ENCODE peak calls at places on chromosome 6, in eight cellular contexts. Y, M, S, L, E, Q, G and F are unnamed samples.

GRCh38 chr6:151058021-151058733 is 181.6 kb upstream of the AKAP12 start:
- DNase-seq in E (no peak), G (peak), Y (no peak), M (no peak), S (no peak), L (no peak), Q (no peak), F (no peak)

GRCh38 chr6:84641076-84641475 is 123.3 kb downstream of the TBX18 start:
- DNase-seq in Y (no peak), M (no peak), G (no peak), L (no peak), Q (no peak), S (no peak), E (no peak), F (peak)

GRCh38 chr6:115131709-115132490 is 789.1 kb upstream of the HS3ST5 start:
- DNase-seq in Q (no peak), L (no peak), G (no peak), S (no peak), M (no peak), Y (no peak), E (no peak), F (no peak)

GRCh38 chr6:44035621-44036020 is 91.6 kb downstream of the MRPL14 start:
- DNase-seq in E (no peak), G (peak), S (no peak), Q (no peak), L (no peak), M (no peak), Y (no peak), F (no peak)

GRCh38 chr6:12776291-12776690 is 59.7 kb downstream of the PHACTR1 start:
- DNase-seq in E (no peak), L (no peak), S (no peak), Y (no peak), M (no peak), Q (no peak), G (no peak), F (no peak)

GRCh38 chr6:117956386-117956785 is 49.3 kb downstream of the SLC35F1 start:
- DNase-seq in M (no peak), L (no peak), E (no peak), Q (no peak), G (no peak), Y (peak), S (no peak), F (peak)

GRCh38 chr6:142867988-142868818 is 76.8 kb downstream of the HIVEP2 start:
- DNase-seq in Q (no peak), Y (no peak), G (no peak), L (no peak), S (no peak), M (no peak), E (no peak), F (no peak)

GRCh38 chr6:160972111-160972510 is 19.5 kb upstream of the MAP3K4 start:
- DNase-seq in S (no peak), M (peak), E (no peak), Y (no peak), Q (no peak), G (no peak), L (peak), F (no peak)

GRCh38 chr6:119241124-119241491 is 108.5 kb downstream of the MAN1A1 start:
- DNase-seq in E (no peak), L (no peak), S (no peak), G (no peak), M (peak), Q (peak), Y (no peak), F (no peak)

GRCh38 chr6:21201673-21202430 is 391.7 kb upstream of the SOX4 start:
- DNase-seq in L (no peak), G (no peak), M (no peak), E (no peak), S (no peak), Y (no peak), Q (peak), F (peak)

GRCh38 chr6:7171119-7171518 is 63.4 kb downstream of the RREB1 start:
- DNase-seq in Y (no peak), Q (peak), L (no peak), G (no peak), M (no peak), S (no peak), E (no peak), F (no peak)

GRCh38 chr6:109446541-109446940 is 6.0 kb downstream of the SMPD2 start:
- DNase-seq in Q (no peak), S (no peak), E (no peak), G (no peak), M (no peak), Y (no peak), L (no peak), F (no peak)

GRCh38 chr6:136782021-136782770 is 10.1 kb downstream of the MAP3K5 start:
- DNase-seq in M (peak), G (no peak), Q (no peak), L (no peak), S (no peak), Y (no peak), E (no peak), F (no peak)

GRCh38 chr6:3456395-3456767 is 469 bp downstream of the SLC22A23 start:
- DNase-seq in G (no peak), Y (no peak), S (no peak), L (no peak), E (no peak), M (no peak), Q (no peak), F (no peak)

GRCh38 chr6:100229512-100229911 is 235.2 kb downstream of the SIM1 start:
- DNase-seq in M (no peak), S (no peak), Y (no peak), Q (peak), L (no peak), E (no peak), G (no peak), F (no peak)

GRCh38 chr6:15274696-15275387 is 29.0 kb downstream of the JARID2 start:
- DNase-seq in Q (no peak), M (no peak), Y (no peak), S (no peak), L (no peak), G (no peak), E (no peak), F (peak)

GRCh38 chr6:113412589-113413367 is 444.4 kb upstream of the MARCKS start:
- DNase-seq in S (no peak), Y (no peak), Q (no peak), G (no peak), M (no peak), L (no peak), E (no peak), F (no peak)

GRCh38 chr6:3766219-3766618 is 14.7 kb upstream of the PXDC1 start:
- DNase-seq in M (no peak), L (no peak), E (no peak), Y (no peak), G (no peak), Q (no peak), S (no peak), F (no peak)

GRCh38 chr6:2127484-2127911 is 117.9 kb downstream of the GMDS start:
- DNase-seq in Y (no peak), M (no peak), S (no peak), Q (no peak), L (no peak), G (peak), E (peak), F (no peak)

GRCh38 chr6:33895296-33895695 is 91.5 kb upstream of the MLN start:
- DNase-seq in E (no peak), Y (no peak), S (no peak), G (no peak), L (no peak), M (no peak), Q (no peak), F (no peak)

GRCh38 chr6:134352786-134353480 is 35.0 kb upstream of the SGK1 start:
- DNase-seq in Q (no peak), S (no peak), Y (no peak), G (no peak), E (no peak), M (peak), L (no peak), F (no peak)

GRCh38 chr6:170006524-170007467 is 255.4 kb downstream of the ERMARD start:
- DNase-seq in M (no peak), S (no peak), E (no peak), Q (peak), G (no peak), L (no peak), Y (no peak), F (peak)

GRCh38 chr6:145099713-145100112 is 635.6 kb downstream of the EPM2A start:
- DNase-seq in Y (no peak), S (no peak), G (no peak), L (no peak), E (no peak), Q (no peak), M (no peak), F (no peak)